ENCODE peak calls at places on chromosomes 4 and X, in four cellular contexts. One of them, this sample, is unnamed.

GRCh38 chrX:120749141-120749846 is 119.4 kb upstream of the C1GALT1C1 start:
- DNase-seq in astrocyte: peak
- DNase-seq in tibial nerve: no peak
- DNase-seq in AG04450: no peak
- DNase-seq in this sample: no peak

GRCh38 chr4:1321486-1321885 is 25.5 kb upstream of the UVSSA start:
- DNase-seq in astrocyte: no peak
- DNase-seq in tibial nerve: no peak
- DNase-seq in AG04450: no peak
- DNase-seq in this sample: no peak

GRCh38 chr4:78100060-78100459 is 42.9 kb downstream of the FRAS1 start:
- DNase-seq in astrocyte: no peak
- DNase-seq in tibial nerve: peak
- DNase-seq in AG04450: no peak
- DNase-seq in this sample: no peak

GRCh38 chr4:144295286-144295995 is 154.9 kb upstream of the GYPA start:
- DNase-seq in astrocyte: peak
- DNase-seq in tibial nerve: no peak
- DNase-seq in AG04450: no peak
- DNase-seq in this sample: no peak

GRCh38 chr4:73446336-73446938 is 10.4 kb downstream of the AFP start:
- DNase-seq in astrocyte: peak
- DNase-seq in tibial nerve: peak
- DNase-seq in AG04450: no peak
- DNase-seq in this sample: peak

GRCh38 chrX:7027071-7027470 is 120.4 kb upstream of the STS start:
- DNase-seq in astrocyte: no peak
- DNase-seq in tibial nerve: no peak
- DNase-seq in AG04450: no peak
- DNase-seq in this sample: no peak

GRCh38 chr4:86359944-86360478 is at the start of gene MAPK10:
- DNase-seq in astrocyte: peak
- DNase-seq in tibial nerve: peak
- DNase-seq in AG04450: peak
- DNase-seq in this sample: no peak

GRCh38 chr4:109592367-109592766 is 32.3 kb downstream of the MCUB start:
- DNase-seq in astrocyte: no peak
- DNase-seq in tibial nerve: no peak
- DNase-seq in AG04450: no peak
- DNase-seq in this sample: no peak

GRCh38 chrX:2921193-2921592 is 7.9 kb downstream of the ARSD start:
- DNase-seq in astrocyte: no peak
- DNase-seq in tibial nerve: no peak
- DNase-seq in AG04450: no peak
- DNase-seq in this sample: no peak

GRCh38 chr4:47722176-47722575 is 115.7 kb downstream of the CORIN start:
- DNase-seq in astrocyte: no peak
- DNase-seq in tibial nerve: no peak
- DNase-seq in AG04450: no peak
- DNase-seq in this sample: no peak

GRCh38 chrX:77298296-77298695 is 148.9 kb upstream of the FGF16 start:
- DNase-seq in astrocyte: no peak
- DNase-seq in tibial nerve: no peak
- DNase-seq in AG04450: no peak
- DNase-seq in this sample: no peak

GRCh38 chrX:38803286-38803608 is 2.0 kb downstream of the MID1IP1 start:
- DNase-seq in astrocyte: no peak
- DNase-seq in tibial nerve: no peak
- DNase-seq in AG04450: no peak
- DNase-seq in this sample: no peak

GRCh38 chr4:159443975-159444374 is 341.1 kb downstream of the RAPGEF2 start:
- DNase-seq in astrocyte: no peak
- DNase-seq in tibial nerve: no peak
- DNase-seq in AG04450: peak
- DNase-seq in this sample: no peak

DNA sequence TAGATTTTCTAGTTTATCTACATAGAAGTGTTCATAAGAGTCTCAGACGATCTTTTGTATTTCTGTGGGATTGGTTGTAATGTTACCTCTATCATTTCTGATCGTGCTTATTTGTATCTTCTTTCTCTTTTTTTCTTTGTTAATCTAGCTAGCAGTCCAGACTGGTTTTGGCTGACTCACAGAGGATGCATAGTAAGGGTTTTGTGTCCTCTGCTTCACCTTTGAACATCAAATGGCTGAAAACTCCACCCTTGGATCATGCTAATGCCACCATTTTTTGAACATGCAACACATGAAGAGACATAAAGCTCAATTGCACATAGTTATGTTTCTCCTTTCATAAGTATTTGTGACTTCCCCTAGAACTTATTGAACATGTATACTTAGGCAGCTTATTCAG is 22.8 kb downstream of the TMPRSS11A start:
- DNase-seq in astrocyte: no peak
- DNase-seq in tibial nerve: no peak
- DNase-seq in AG04450: no peak
- DNase-seq in this sample: no peak
- H3K27ac ChIP-seq in astrocyte: no peak
- H3K27ac ChIP-seq in tibial nerve: no peak
- H3K27ac ChIP-seq in AG04450: no peak
- H3K27ac ChIP-seq in this sample: no peak

GRCh38 chrX:47234583-47234982 is 1.8 kb downstream of the USP11 start:
- DNase-seq in astrocyte: no peak
- DNase-seq in tibial nerve: no peak
- DNase-seq in AG04450: no peak
- DNase-seq in this sample: no peak
- TF ChIP-seq CTCF in astrocyte: no peak
- TF ChIP-seq CTCF in tibial nerve: no peak
- TF ChIP-seq CTCF in AG04450: no peak
- TF ChIP-seq CTCF in this sample: no peak

GRCh38 chr4:166008510-166008909 is 135.5 kb downstream of the TLL1 start:
- DNase-seq in astrocyte: no peak
- DNase-seq in tibial nerve: no peak
- DNase-seq in AG04450: no peak
- DNase-seq in this sample: no peak

GRCh38 chr4:166006217-166006616 is 133.2 kb downstream of the TLL1 start:
- DNase-seq in astrocyte: no peak
- DNase-seq in tibial nerve: no peak
- DNase-seq in AG04450: no peak
- DNase-seq in this sample: no peak

DNA sequence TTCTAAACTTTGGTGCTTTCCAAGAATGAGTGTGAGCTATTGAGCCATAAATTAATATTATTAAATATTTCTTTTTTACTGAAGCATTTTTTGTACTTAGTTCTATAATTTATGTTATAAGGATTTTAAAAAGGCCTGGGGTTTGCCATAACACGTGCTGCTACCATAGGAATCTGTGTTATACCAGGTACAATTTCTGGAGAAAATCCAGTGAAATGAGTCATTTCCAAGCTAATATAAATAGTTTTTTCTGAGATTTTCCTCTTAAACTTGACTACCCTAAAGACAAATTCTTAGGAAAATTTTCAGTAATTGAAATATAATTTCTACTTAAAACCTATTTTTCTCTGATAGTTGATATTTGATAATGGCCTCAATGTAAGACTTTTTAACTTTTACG is 130.8 kb downstream of the TLL1 start:
- DNase-seq in astrocyte: no peak
- DNase-seq in tibial nerve: no peak
- DNase-seq in AG04450: no peak
- DNase-seq in this sample: peak
- H3K27ac ChIP-seq in astrocyte: no peak
- H3K27ac ChIP-seq in tibial nerve: no peak
- H3K27ac ChIP-seq in AG04450: no peak
- H3K27ac ChIP-seq in this sample: no peak

GRCh38 chr4:147801820-147802219 is 69.9 kb downstream of the ARHGAP10 start:
- DNase-seq in astrocyte: no peak
- DNase-seq in tibial nerve: no peak
- DNase-seq in AG04450: no peak
- DNase-seq in this sample: no peak

GRCh38 chr4:147802346-147802745 is 70.5 kb downstream of the ARHGAP10 start:
- DNase-seq in astrocyte: no peak
- DNase-seq in tibial nerve: no peak
- DNase-seq in AG04450: no peak
- DNase-seq in this sample: no peak

GRCh38 chr4:147794787-147795413 is 63.0 kb downstream of the ARHGAP10 start:
- DNase-seq in astrocyte: no peak
- DNase-seq in tibial nerve: no peak
- DNase-seq in AG04450: no peak
- DNase-seq in this sample: no peak

GRCh38 chr4:147793973-147794690 is 62.2 kb downstream of the ARHGAP10 start:
- DNase-seq in astrocyte: no peak
- DNase-seq in tibial nerve: no peak
- DNase-seq in AG04450: no peak
- DNase-seq in this sample: no peak

GRCh38 chr4:147799986-147800555 is 68.2 kb downstream of the ARHGAP10 start:
- DNase-seq in astrocyte: peak
- DNase-seq in tibial nerve: no peak
- DNase-seq in AG04450: no peak
- DNase-seq in this sample: no peak
- TF ChIP-seq CTCF in astrocyte: no peak
- TF ChIP-seq CTCF in tibial nerve: no peak
- TF ChIP-seq CTCF in AG04450: no peak
- TF ChIP-seq CTCF in this sample: no peak

DNA sequence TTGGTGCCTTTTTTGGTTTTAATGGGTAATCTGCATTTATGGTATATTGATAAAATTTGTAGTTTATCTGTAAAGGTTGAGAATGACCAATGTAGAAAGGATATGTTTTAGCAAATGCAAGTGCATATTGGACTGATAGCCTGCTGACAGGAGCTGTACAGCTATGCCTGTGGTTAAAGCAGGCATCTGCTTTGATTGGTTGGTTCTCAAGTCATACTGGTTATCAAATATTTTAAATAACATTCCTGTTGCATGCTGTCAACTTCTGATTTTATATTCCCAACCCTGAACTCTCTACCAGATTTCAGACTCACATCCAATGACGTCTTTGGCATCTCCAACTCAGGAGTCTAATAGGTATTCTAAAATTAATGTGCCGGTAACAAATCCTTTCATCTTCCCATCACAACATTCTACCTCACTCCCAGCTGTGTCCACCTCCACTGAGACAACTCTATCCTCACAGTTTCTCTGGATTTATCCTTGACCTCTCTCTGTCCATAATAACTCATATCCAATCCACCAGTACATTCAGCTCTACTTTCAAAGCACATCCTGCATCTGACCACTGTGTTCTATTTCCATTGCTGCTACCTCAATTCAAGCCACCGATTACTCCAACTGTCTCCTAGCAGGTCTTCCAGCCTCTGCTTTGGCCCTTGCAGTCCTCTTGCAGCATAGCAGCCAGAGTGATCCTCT is 125.7 kb downstream of the CAMK2D start:
- DNase-seq in astrocyte: peak
- DNase-seq in tibial nerve: no peak
- DNase-seq in AG04450: peak
- DNase-seq in this sample: no peak
- H3K27ac ChIP-seq in astrocyte: peak
- H3K27ac ChIP-seq in tibial nerve: no peak
- H3K27ac ChIP-seq in AG04450: no peak
- H3K27ac ChIP-seq in this sample: no peak

GRCh38 chr4:139696491-139696890 is 30.9 kb downstream of the MGST2 start:
- DNase-seq in astrocyte: no peak
- DNase-seq in tibial nerve: no peak
- DNase-seq in AG04450: no peak
- DNase-seq in this sample: no peak

GRCh38 chr4:139694522-139694921 is 28.9 kb downstream of the MGST2 start:
- DNase-seq in astrocyte: no peak
- DNase-seq in tibial nerve: no peak
- DNase-seq in AG04450: no peak
- DNase-seq in this sample: no peak

GRCh38 chr4:139689093-139689722 is 23.6 kb downstream of the MGST2 start:
- DNase-seq in astrocyte: no peak
- DNase-seq in tibial nerve: no peak
- DNase-seq in AG04450: no peak
- DNase-seq in this sample: no peak

GRCh38 chr4:139686988-139687387 is 21.4 kb downstream of the MGST2 start:
- DNase-seq in astrocyte: no peak
- DNase-seq in tibial nerve: no peak
- DNase-seq in AG04450: no peak
- DNase-seq in this sample: no peak

DNA sequence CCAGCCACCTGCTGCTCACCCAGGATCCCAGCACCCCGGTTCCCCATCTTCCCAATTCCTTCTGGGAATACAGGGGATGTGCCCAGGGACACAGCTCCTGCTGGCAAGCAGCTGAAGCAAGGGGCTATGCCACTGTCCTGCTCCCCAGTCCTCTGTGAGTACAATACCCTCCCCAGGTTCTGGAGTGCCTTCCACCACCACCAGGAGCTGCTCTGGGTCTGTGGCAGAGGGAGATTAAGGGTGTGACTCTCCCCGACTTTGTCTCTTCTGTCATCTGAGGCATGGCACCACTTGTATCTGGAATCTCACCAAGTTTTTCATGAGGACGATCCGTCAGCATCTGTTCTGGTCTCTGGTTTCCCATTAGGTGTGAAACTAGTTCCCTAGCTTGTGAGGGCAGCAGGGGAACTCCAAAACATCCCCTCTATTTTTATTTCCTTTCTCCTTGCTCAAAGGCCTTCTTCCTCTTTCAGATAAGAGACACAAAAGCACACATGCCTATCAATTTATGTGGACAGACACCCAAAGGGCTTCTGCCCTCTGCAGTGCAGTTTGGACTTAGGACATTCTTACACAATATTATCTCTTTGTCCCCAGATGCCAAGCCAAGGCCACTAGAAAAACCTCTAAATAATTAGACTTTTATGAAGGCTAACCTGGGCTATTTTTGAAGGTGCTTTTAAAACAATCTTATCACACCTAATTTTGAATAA is 26.8 kb downstream of the MGST2 start:
- DNase-seq in astrocyte: no peak
- DNase-seq in tibial nerve: no peak
- DNase-seq in AG04450: no peak
- DNase-seq in this sample: no peak
- TF ChIP-seq CTCF in astrocyte: no peak
- TF ChIP-seq CTCF in tibial nerve: no peak
- TF ChIP-seq CTCF in AG04450: peak
- TF ChIP-seq CTCF in this sample: no peak

DNA sequence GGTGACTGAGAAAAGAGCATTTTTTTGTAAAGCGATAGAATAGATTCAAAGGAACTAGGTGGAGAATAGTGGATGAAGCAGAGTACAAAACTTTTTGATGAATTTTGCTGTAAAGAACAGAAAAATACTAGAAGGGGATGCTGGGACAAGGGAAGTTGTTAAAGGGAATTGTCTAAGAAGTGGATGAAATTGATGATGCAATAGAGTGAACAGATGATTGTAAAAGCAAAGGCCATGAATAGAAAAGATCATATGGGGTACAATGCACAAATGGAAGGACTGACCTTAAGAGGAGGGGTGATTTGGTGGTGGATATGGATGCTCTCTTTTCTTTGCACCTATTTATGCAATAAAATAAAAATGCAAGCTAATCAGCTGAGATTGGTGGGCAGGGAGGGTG is 262.7 kb upstream of the MAD2L1 start:
- DNase-seq in astrocyte: no peak
- DNase-seq in tibial nerve: no peak
- DNase-seq in AG04450: no peak
- DNase-seq in this sample: no peak
- H3K27ac ChIP-seq in astrocyte: no peak
- H3K27ac ChIP-seq in tibial nerve: no peak
- H3K27ac ChIP-seq in AG04450: no peak
- H3K27ac ChIP-seq in this sample: no peak